ENCODE peak calls at places on chromosomes 1 and 21, in seven cellular contexts. E is pancreas, B is ecto neural progenitor cell, T is dermis microvascular lymphatic vessel endothelial cell, P is GM18507, S is coronary artery, K is choroid plexus epithelial cell. R is an unnamed sample.

GRCh38 chr21:15514073-15514946 is 215.5 kb upstream of the USP25 start:
- DNase-seq in E (no peak), B (no peak), T (no peak), P (peak; percentile 2), S (no peak), K (no peak), R (no peak)

GRCh38 chr1:54510715-54511270 is 37.2 kb upstream of the ACOT11 start:
- DNase-seq in E (no peak), B (no peak), T (no peak), P (no peak), S (no peak), K (no peak), R (no peak)

GRCh38 chr1:199292873-199293272 is 654.0 kb downstream of the PTPRC start:
- DNase-seq in E (no peak), B (no peak), T (no peak), P (no peak), S (no peak), K (no peak), R (no peak)

GRCh38 chr1:108644984-108645383 is 15.9 kb downstream of the HENMT1 start:
- DNase-seq in E (no peak), B (no peak), T (no peak), P (no peak), S (no peak), K (no peak), R (no peak)

GRCh38 chr1:219405531-219406331 is 207.2 kb downstream of the ZC3H11B start:
- DNase-seq in E (no peak), B (no peak), T (no peak), P (no peak), S (no peak), K (peak; percentile 59), R (no peak)

GRCh38 chr1:223393275-223394214 is at the start of gene CCDC185:
- DNase-seq in E (peak; percentile 5), B (no peak), T (no peak), P (no peak), S (no peak), K (no peak), R (no peak)

GRCh38 chr1:197441990-197442389 is 173.9 kb downstream of the CRB1 start:
- DNase-seq in E (no peak), B (no peak), T (no peak), P (no peak), S (no peak), K (peak; percentile 55), R (no peak)

GRCh38 chr1:203954788-203955552 is 93.6 kb downstream of the SNRPE start:
- DNase-seq in E (no peak), B (no peak), T (no peak), P (no peak), S (no peak), K (peak; percentile 6), R (no peak)

GRCh38 chr1:1761504-1762376 is 16.5 kb downstream of the NADK start:
- DNase-seq in E (no peak), B (no peak), T (no peak), P (no peak), S (no peak), K (no peak), R (no peak)

GRCh38 chr1:91283421-91283726 is 121.3 kb downstream of the HFM1 start:
- DNase-seq in E (no peak), B (no peak), T (no peak), P (no peak), S (no peak), K (no peak), R (no peak)

GRCh38 chr1:1629430-1630190 is 2.4 kb upstream of the MMP23B start:
- DNase-seq in E (no peak), B (peak; percentile 45), T (no peak), P (no peak), S (peak; percentile 71), K (no peak), R (no peak)

GRCh38 chr1:56676571-56677035 is 31.5 kb downstream of the PRKAA2 start:
- DNase-seq in E (no peak), B (no peak), T (peak; percentile 29), P (no peak), S (no peak), K (peak; percentile 89), R (no peak)

GRCh38 chr21:43345746-43346409 is 81.1 kb downstream of the SIK1 start:
- DNase-seq in E (no peak), B (no peak), T (peak; percentile 65), P (no peak), S (no peak), K (peak; percentile 90), R (no peak)